ENCODE peak calls at places on chromosomes 4 and X, in five cellular contexts. One of them, this sample, is unnamed.

GRCh38 chr4:182354867-182355266 is 111.7 kb downstream of the TENM3 start:
- DNase-seq in tibial artery: no peak
- DNase-seq in NCI-H1694: no peak
- DNase-seq in ureter: no peak
- DNase-seq in HL-60: no peak
- DNase-seq in this sample: no peak

GRCh38 chr4:53098681-53099121 is 236.6 kb downstream of the RASL11B start:
- DNase-seq in tibial artery: no peak
- DNase-seq in NCI-H1694: no peak
- DNase-seq in ureter: no peak
- DNase-seq in HL-60: no peak
- DNase-seq in this sample: no peak

GRCh38 chr4:52244103-52244772 is 193.1 kb downstream of the SPATA18 start:
- DNase-seq in tibial artery: no peak
- DNase-seq in NCI-H1694: no peak
- DNase-seq in ureter: no peak
- DNase-seq in HL-60: no peak
- DNase-seq in this sample: no peak

GRCh38 chrX:1012678-1013300 is 199.7 kb downstream of the CRLF2 start:
- DNase-seq in tibial artery: no peak
- DNase-seq in NCI-H1694: no peak
- DNase-seq in ureter: no peak
- DNase-seq in HL-60: no peak
- DNase-seq in this sample: no peak

GRCh38 chr4:106063009-106063408 is 167.7 kb downstream of the NPNT start:
- DNase-seq in tibial artery: no peak
- DNase-seq in NCI-H1694: no peak
- DNase-seq in ureter: no peak
- DNase-seq in HL-60: no peak
- DNase-seq in this sample: no peak

GRCh38 chr4:98626350-98626749 is 32.1 kb downstream of the TSPAN5 start:
- DNase-seq in tibial artery: no peak
- DNase-seq in NCI-H1694: no peak
- DNase-seq in ureter: peak
- DNase-seq in HL-60: no peak
- DNase-seq in this sample: no peak

GRCh38 chr4:3302164-3302785 is 9.5 kb downstream of the RGS12 start:
- DNase-seq in tibial artery: peak
- DNase-seq in NCI-H1694: no peak
- DNase-seq in ureter: peak
- DNase-seq in HL-60: no peak
- DNase-seq in this sample: peak

GRCh38 chr4:184596044-184596616 is 53.1 kb downstream of the CASP3 start:
- DNase-seq in tibial artery: no peak
- DNase-seq in NCI-H1694: no peak
- DNase-seq in ureter: no peak
- DNase-seq in HL-60: no peak
- DNase-seq in this sample: no peak

GRCh38 chr4:140085062-140085622 is 68.8 kb downstream of the MAML3 start:
- DNase-seq in tibial artery: no peak
- DNase-seq in NCI-H1694: no peak
- DNase-seq in ureter: no peak
- DNase-seq in HL-60: no peak
- DNase-seq in this sample: no peak

GRCh38 chrX:120839506-120839905 is 36.2 kb downstream of the CT47B1 start:
- DNase-seq in tibial artery: no peak
- DNase-seq in NCI-H1694: no peak
- DNase-seq in ureter: no peak
- DNase-seq in HL-60: no peak
- DNase-seq in this sample: no peak

GRCh38 chr4:125526420-125526819 is 211.7 kb downstream of the FAT4 start:
- DNase-seq in tibial artery: no peak
- DNase-seq in NCI-H1694: no peak
- DNase-seq in ureter: no peak
- DNase-seq in HL-60: no peak
- DNase-seq in this sample: no peak

GRCh38 chr4:8252301-8253173 is 17.0 kb upstream of the HTRA3 start:
- DNase-seq in tibial artery: no peak
- DNase-seq in NCI-H1694: no peak
- DNase-seq in ureter: no peak
- DNase-seq in HL-60: peak
- DNase-seq in this sample: no peak

GRCh38 chrX:125340508-125340907 is 20.8 kb downstream of the TEX13C start:
- DNase-seq in tibial artery: no peak
- DNase-seq in NCI-H1694: no peak
- DNase-seq in ureter: no peak
- DNase-seq in HL-60: no peak
- DNase-seq in this sample: no peak